ENCODE peak calls at places on chromosomes 11 and 22, in nine cellular contexts. P is amniotic stem cell; S is IMR-90; L is activated CD4-positive, alpha-beta T cell treated with anti-CD3 and anti-CD28 coated beads, Interleukin-2, amount 50 U/mL, for 4 hours; N is Caki2; E is HS-5; D is stimulated activated CD4-positive, alpha-beta T cell treated with anti-CD3 and anti-CD28 coated beads, Interleukin-12 subunit alpha, Interleukin-12 subunit beta, amount 100 ng/mL, for 4 hours; B is GM03348; Z is iris pigment epithelial cell. M is an unnamed sample.

GRCh38 chr11:35859311-35859710 is 84.6 kb upstream of the LDLRAD3 start:
- DNase-seq in P (no peak), S (peak; percentile 43), L (no peak), N (no peak), E (no peak), D (no peak), B (no peak), Z (peak; percentile 40), M (no peak)

GRCh38 chr11:26830757-26831156 is 108.9 kb upstream of the SLC5A12 start:
- DNase-seq in P (no peak), S (no peak), L (no peak), N (no peak), E (no peak), D (no peak), B (no peak), Z (no peak), M (no peak)

GRCh38 chr22:30891443-30891755 is 77.2 kb downstream of the MORC2 start:
- DNase-seq in P (no peak), S (no peak), L (no peak), N (no peak), E (no peak), D (no peak), B (no peak), Z (no peak), M (no peak)

GRCh38 chr11:96049426-96049825 is 125.5 kb upstream of the MTMR2 start:
- DNase-seq in P (no peak), S (peak; percentile 76), L (no peak), N (no peak), E (no peak), D (no peak), B (peak; percentile 33), Z (peak; percentile 90), M (no peak)

GRCh38 chr11:352456-353180 is 16.7 kb upstream of the B4GALNT4 start:
- DNase-seq in P (no peak), S (no peak), L (no peak), N (no peak), E (no peak), D (no peak), B (no peak), Z (no peak), M (no peak)

GRCh38 chr22:26998134-26998533 is 340.7 kb downstream of the MIAT start:
- DNase-seq in P (no peak), S (no peak), L (no peak), N (no peak), E (no peak), D (no peak), B (peak; percentile 47), Z (no peak), M (no peak)

GRCh38 chr22:22201185-22201924 is 43.2 kb upstream of the VPREB1 start:
- DNase-seq in P (no peak), S (peak; percentile 24), L (peak; percentile 51), N (no peak), E (no peak), D (no peak), B (peak; percentile 50), Z (peak; percentile 48), M (peak; percentile 75)

GRCh38 chr11:57322881-57323467 is 1.8 kb downstream of the TNKS1BP1 start:
- DNase-seq in P (no peak), S (no peak), L (no peak), N (no peak), E (no peak), D (no peak), B (no peak), Z (no peak), M (no peak)

GRCh38 chr11:44572884-44573283 is 7.4 kb downstream of the CD82 start:
- DNase-seq in P (no peak), S (no peak), L (no peak), N (no peak), E (no peak), D (no peak), B (no peak), Z (no peak), M (no peak)

GRCh38 chr11:111734383-111735261 is 31.6 kb downstream of the PPP2R1B start:
- DNase-seq in P (no peak), S (no peak), L (no peak), N (no peak), E (no peak), D (no peak), B (peak; percentile 15), Z (no peak), M (no peak)

GRCh38 chr11:4433852-4434251 is 15.2 kb upstream of the OR52K2 start:
- DNase-seq in P (no peak), S (no peak), L (no peak), N (no peak), E (no peak), D (no peak), B (no peak), Z (no peak), M (no peak)

GRCh38 chr11:38169286-38169685 is 1571.2 kb upstream of the RAG2 start:
- DNase-seq in P (no peak), S (peak; percentile 2), L (no peak), N (peak; percentile 3), E (peak; percentile 62), D (no peak), B (no peak), Z (peak; percentile 79), M (no peak)

GRCh38 chr22:33921576-33922181 is 1.4 kb upstream of the LARGE1 start:
- DNase-seq in P (peak; percentile 53), S (peak; percentile 60), L (no peak), N (peak; percentile 57), E (no peak), D (peak; percentile 28), B (peak; percentile 83), Z (peak; percentile 28), M (peak; percentile 74)

GRCh38 chr11:112127056-112127455 is 36.8 kb downstream of the IL18 start:
- DNase-seq in P (no peak), S (no peak), L (no peak), N (no peak), E (no peak), D (no peak), B (no peak), Z (no peak), M (no peak)

GRCh38 chr22:49012695-49013094 is 815.0 kb downstream of the BRD1 start:
- DNase-seq in P (no peak), S (no peak), L (no peak), N (no peak), E (no peak), D (no peak), B (no peak), Z (no peak), M (no peak)

GRCh38 chr11:11075515-11076171 is 217.8 kb upstream of the ZBED5 start:
- DNase-seq in P (no peak), S (no peak), L (no peak), N (no peak), E (no peak), D (no peak), B (no peak), Z (no peak), M (no peak)

M was measured in GM12865.